ENCODE peak calls at places on chromosomes 4 and X, in eight cellular contexts. H, I, V, P, N, F, R and L are unnamed samples.

GRCh38 chr4:185640809-185641675 is 105.7 kb upstream of the PDLIM3 start:
- DNase-seq in H (peak), I (no peak), V (peak), P (peak), N (no peak), F (no peak), R (peak), L (no peak)

GRCh38 chr4:103354006-103354405 is 155.9 kb upstream of the CENPE start:
- DNase-seq in H (no peak), I (no peak), V (no peak), P (no peak), N (no peak), F (no peak), R (no peak), L (no peak)

GRCh38 chrX:17656035-17656418 is 81.3 kb upstream of the SCML1 start:
- DNase-seq in H (no peak), I (no peak), V (no peak), P (no peak), N (peak), F (no peak), R (peak), L (peak)

GRCh38 chrX:40304115-40304514 is 206.4 kb upstream of the BCOR start:
- DNase-seq in H (no peak), I (no peak), V (no peak), P (no peak), N (no peak), F (no peak), R (no peak), L (no peak)

GRCh38 chrX:10133980-10134676 is 22.6 kb upstream of the CLCN4 start:
- DNase-seq in H (no peak), I (no peak), V (no peak), P (no peak), N (no peak), F (peak), R (no peak), L (no peak)

GRCh38 chrX:2631743-2632532 is 59.2 kb upstream of the CD99 start:
- DNase-seq in H (no peak), I (no peak), V (no peak), P (no peak), N (no peak), F (no peak), R (no peak), L (no peak)

GRCh38 chrX:40153335-40154221 is 55.8 kb upstream of the BCOR start:
- DNase-seq in H (peak), I (peak), V (no peak), P (no peak), N (peak), F (no peak), R (peak), L (peak)

GRCh38 chr4:52001616-52002015 is 18.5 kb downstream of the LRRC66 start:
- DNase-seq in H (no peak), I (no peak), V (peak), P (no peak), N (no peak), F (no peak), R (no peak), L (no peak)

GRCh38 chrX:47097018-47097417 is 18.8 kb downstream of the RGN start:
- DNase-seq in H (no peak), I (no peak), V (no peak), P (no peak), N (no peak), F (no peak), R (no peak), L (no peak)

GRCh38 chr4:1597021-1597931 is 86.8 kb downstream of the FAM53A start:
- DNase-seq in H (no peak), I (no peak), V (no peak), P (no peak), N (peak), F (no peak), R (no peak), L (no peak)

GRCh38 chr4:78510108-78510507 is 41.5 kb upstream of the ANXA3 start:
- DNase-seq in H (no peak), I (no peak), V (no peak), P (no peak), N (no peak), F (no peak), R (no peak), L (no peak)

GRCh38 chr4:156803056-156803455 is 168.5 kb downstream of the PDGFC start:
- DNase-seq in H (no peak), I (no peak), V (no peak), P (no peak), N (no peak), F (no peak), R (no peak), L (no peak)

GRCh38 chr4:76199664-76200211 is 13.9 kb downstream of the SCARB2 start:
- DNase-seq in H (peak), I (no peak), V (peak), P (no peak), N (no peak), F (no peak), R (no peak), L (peak)

GRCh38 chrX:55919367-55920221 is 202.0 kb downstream of the RRAGB start:
- DNase-seq in H (peak), I (no peak), V (no peak), P (no peak), N (no peak), F (no peak), R (no peak), L (no peak)
- TF ChIP-seq CTCF in H (no peak), I (no peak), V (no peak), P (no peak), N (no peak), F (no peak), R (no peak), L (no peak)

GRCh38 chrX:20350598-20350997 is 83.9 kb upstream of the RPS6KA3 start:
- DNase-seq in H (no peak), I (no peak), V (no peak), P (no peak), N (no peak), F (no peak), R (no peak), L (no peak)
- TF ChIP-seq CTCF in H (no peak), I (no peak), V (no peak), P (no peak), N (no peak), F (no peak), R (no peak), L (no peak)

GRCh38 chr4:3111461-3111860 is 37.0 kb downstream of the HTT start:
- DNase-seq in H (no peak), I (peak), V (peak), P (no peak), N (no peak), F (no peak), R (no peak), L (no peak)

GRCh38 chr4:3112979-3113469 is 38.5 kb downstream of the HTT start:
- DNase-seq in H (no peak), I (no peak), V (peak), P (no peak), N (no peak), F (no peak), R (no peak), L (no peak)

GRCh38 chr4:3115637-3116300 is 41.3 kb downstream of the HTT start:
- DNase-seq in H (no peak), I (no peak), V (no peak), P (no peak), N (no peak), F (no peak), R (no peak), L (no peak)

GRCh38 chr4:3114377-3114776 is 39.9 kb downstream of the HTT start:
- DNase-seq in H (no peak), I (no peak), V (no peak), P (no peak), N (no peak), F (no peak), R (no peak), L (no peak)

GRCh38 chr4:3112241-3112978 is 37.9 kb downstream of the HTT start:
- DNase-seq in H (no peak), I (no peak), V (no peak), P (no peak), N (no peak), F (no peak), R (no peak), L (no peak)
- TF ChIP-seq CTCF in H (no peak), I (no peak), V (no peak), P (no peak), N (no peak), F (no peak), R (no peak), L (no peak)

GRCh38 chrX:136866337-136867095 is 14.0 kb downstream of the RBMX start:
- DNase-seq in H (no peak), I (no peak), V (peak), P (no peak), N (no peak), F (peak), R (no peak), L (no peak)
- TF ChIP-seq CTCF in H (no peak), I (no peak), V (no peak), P (no peak), N (no peak), F (no peak), R (no peak), L (no peak)

GRCh38 chrX:48897621-48898306 is at the start of the genes PQBP1 and TIMM17B:
- DNase-seq in H (peak), I (peak), V (peak), P (peak), N (peak), F (peak), R (peak), L (peak)
- TF ChIP-seq CTCF in H (no peak), I (no peak), V (no peak), P (no peak), N (no peak), F (no peak), R (no peak), L (no peak)